ENCODE peak calls at places on chromosomes 6 and 20, in four cellular contexts. H, D, U and B are unnamed samples.

GRCh38 chr6:21166754-21167153 is 426.8 kb upstream of the SOX4 start:
- DNase-seq in H (no peak), D (no peak), U (no peak), B (no peak)

GRCh38 chr6:141199074-141199473 is 933.7 kb upstream of the GJE1 start:
- DNase-seq in H (peak; percentile 14), D (no peak), U (no peak), B (no peak)

GRCh38 chr6:36599791-36600209 is 5.6 kb downstream of the SRSF3 start:
- DNase-seq in H (no peak), D (peak; percentile 45), U (peak; percentile 63), B (no peak)

GRCh38 chr6:137116807-137117206 is 56.6 kb downstream of the IL22RA2 start:
- DNase-seq in H (no peak), D (no peak), U (no peak), B (no peak)

GRCh38 chr6:140274548-140274947 is 900.1 kb upstream of the CITED2 start:
- DNase-seq in H (no peak), D (no peak), U (no peak), B (no peak)

GRCh38 chr20:16462711-16463110 is 110.5 kb downstream of the KIF16B start:
- DNase-seq in H (no peak), D (no peak), U (no peak), B (no peak)

GRCh38 chr6:169564453-169565240 is 137.2 kb downstream of the WDR27 start:
- DNase-seq in H (no peak), D (no peak), U (no peak), B (peak; percentile 48)

GRCh38 chr20:44832724-44833123 is 22.4 kb upstream of the RIMS4 start:
- DNase-seq in H (no peak), D (no peak), U (no peak), B (no peak)

GRCh38 chr6:35170891-35171290 is 29.8 kb upstream of the TCP11 start:
- DNase-seq in H (no peak), D (no peak), U (no peak), B (no peak)

GRCh38 chr6:156720739-156721714 is 56.2 kb upstream of the ARID1B start:
- DNase-seq in H (peak; percentile 19), D (no peak), U (peak; percentile 55), B (peak; percentile 70)

GRCh38 chr20:20690676-20691476 is 21.6 kb downstream of the RALGAPA2 start:
- DNase-seq in H (no peak), D (no peak), U (no peak), B (no peak)

GRCh38 chr6:111727798-111728197 is 122.1 kb upstream of the TRAF3IP2 start:
- DNase-seq in H (no peak), D (no peak), U (no peak), B (no peak)

GRCh38 chr6:6746970-6747338 is 158.4 kb downstream of the LY86 start:
- DNase-seq in H (no peak), D (no peak), U (no peak), B (no peak)

GRCh38 chr6:159966339-159966738 is 2.5 kb upstream of the IGF2R start:
- DNase-seq in H (no peak), D (no peak), U (no peak), B (no peak)

GRCh38 chr6:21582651-21583050 is 10.9 kb upstream of the SOX4 start:
- DNase-seq in H (no peak), D (no peak), U (no peak), B (no peak)

GRCh38 chr20:50450961-50451752 is 59.0 kb upstream of the PTPN1 start:
- DNase-seq in H (no peak), D (peak; percentile 41), U (peak; percentile 55), B (no peak)

GRCh38 chr6:110255356-110255755 is 75.1 kb downstream of the CDC40 start:
- DNase-seq in H (peak; percentile 36), D (no peak), U (peak; percentile 34), B (no peak)

GRCh38 chr6:105568751-105569150 is 165.9 kb upstream of the PREP start:
- DNase-seq in H (no peak), D (no peak), U (no peak), B (no peak)

GRCh38 chr6:42224222-42225042 is 6.8 kb upstream of the MRPS10 start:
- DNase-seq in H (peak; percentile 46), D (no peak), U (no peak), B (no peak)

GRCh38 chr6:109428889-109429477 is 11.4 kb downstream of the PPIL6 start:
- DNase-seq in H (peak; percentile 80), D (no peak), U (no peak), B (no peak)

DNA sequence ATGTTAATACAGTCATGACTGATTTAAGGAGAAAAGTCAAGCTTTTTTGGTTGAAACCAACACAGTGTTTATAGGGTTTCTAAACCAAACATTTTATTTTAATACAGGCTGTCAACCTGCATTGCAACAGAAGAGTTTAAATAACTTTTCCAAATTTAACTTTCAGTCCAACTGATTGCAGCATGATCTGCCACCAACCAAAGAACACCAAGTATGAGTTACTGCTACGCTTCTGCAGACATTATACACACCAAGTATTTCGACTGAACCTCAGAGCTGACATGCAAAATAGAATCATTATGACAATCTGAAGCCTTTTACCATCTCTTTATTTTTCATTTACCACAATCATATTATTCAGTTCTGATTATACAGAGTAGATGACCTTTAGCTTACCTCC is 151.2 kb upstream of the DST start:
- DNase-seq in H (no peak), D (no peak), U (no peak), B (no peak)
- H3K4me1 ChIP-seq in H (peaks cover 11% of the 10 kb centered on the region), D (peaks cover 87% of the 10 kb centered on the region), U (no peaks in the 10 kb centered on the region), B (no peaks in the 10 kb centered on the region)

DNA sequence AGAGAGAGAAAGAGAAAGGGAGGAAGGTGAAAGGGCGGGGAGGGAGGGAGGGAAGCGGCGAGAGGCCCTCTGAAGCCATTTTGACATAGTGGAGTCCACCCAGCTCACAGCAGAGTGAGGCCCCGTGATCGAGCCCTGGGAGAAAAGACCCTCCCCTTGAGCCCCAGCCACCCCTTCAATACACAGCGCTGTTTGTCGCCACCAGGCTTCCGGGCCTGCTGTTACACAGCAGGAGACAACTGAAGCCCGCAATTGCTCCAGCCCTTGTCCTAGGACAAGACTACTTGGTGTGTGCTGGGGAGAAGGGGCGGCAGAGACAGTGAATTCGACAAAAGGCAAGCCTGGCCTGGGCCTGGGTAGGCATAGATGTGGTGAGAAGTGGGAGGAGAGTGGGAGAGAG is 67.3 kb downstream of the PRR18 start:
- DNase-seq in H (no peak), D (no peak), U (no peak), B (no peak)
- TF ChIP-seq CTCF in H (no peak), D (no peak), U (no peak), B (no peak)

DNA sequence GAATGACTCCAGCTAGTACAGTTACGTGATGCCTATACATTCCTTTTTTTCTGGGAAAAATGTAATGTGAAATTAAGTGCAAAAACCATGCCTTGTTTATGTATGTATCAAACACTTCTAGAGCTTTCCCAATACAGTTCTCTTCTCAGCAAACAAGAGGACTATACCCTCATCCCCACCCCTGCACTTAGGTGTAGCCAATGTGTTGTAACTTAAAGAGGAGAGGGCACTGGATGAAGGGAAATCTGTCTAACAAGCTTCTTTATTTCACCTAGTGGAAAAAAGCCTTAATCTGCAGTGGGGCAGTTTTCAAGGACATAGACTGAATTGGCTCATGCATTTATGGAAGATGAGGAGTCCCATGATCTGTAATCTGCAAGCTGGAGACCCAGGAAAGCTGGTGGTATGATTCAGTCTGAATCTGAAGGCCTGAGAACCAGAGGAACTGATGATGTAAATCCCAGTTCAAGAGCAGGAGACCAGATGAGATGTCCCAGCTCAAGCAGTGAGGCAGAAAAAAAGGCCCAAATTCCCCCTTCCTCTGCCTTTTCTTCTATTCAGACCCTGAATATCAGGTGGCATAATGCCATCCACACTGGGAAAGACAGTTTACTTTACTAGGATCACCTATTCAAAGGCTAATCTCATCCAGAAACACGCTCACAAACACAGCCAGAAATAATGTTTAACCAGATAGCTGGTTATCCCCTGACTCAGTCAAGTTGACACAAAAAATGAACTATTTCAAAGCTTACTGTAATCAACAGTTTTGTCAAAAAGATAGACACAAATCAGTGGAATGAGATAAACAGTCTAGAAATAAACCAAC is 25.8 kb upstream of the SLC17A3 start:
- DNase-seq in H (no peak), D (no peak), U (no peak), B (no peak)
- H3K4me1 ChIP-seq in H (no peaks in the 10 kb centered on the region), D (no peaks in the 10 kb centered on the region), U (no peaks in the 10 kb centered on the region), B (no peaks in the 10 kb centered on the region)

DNA sequence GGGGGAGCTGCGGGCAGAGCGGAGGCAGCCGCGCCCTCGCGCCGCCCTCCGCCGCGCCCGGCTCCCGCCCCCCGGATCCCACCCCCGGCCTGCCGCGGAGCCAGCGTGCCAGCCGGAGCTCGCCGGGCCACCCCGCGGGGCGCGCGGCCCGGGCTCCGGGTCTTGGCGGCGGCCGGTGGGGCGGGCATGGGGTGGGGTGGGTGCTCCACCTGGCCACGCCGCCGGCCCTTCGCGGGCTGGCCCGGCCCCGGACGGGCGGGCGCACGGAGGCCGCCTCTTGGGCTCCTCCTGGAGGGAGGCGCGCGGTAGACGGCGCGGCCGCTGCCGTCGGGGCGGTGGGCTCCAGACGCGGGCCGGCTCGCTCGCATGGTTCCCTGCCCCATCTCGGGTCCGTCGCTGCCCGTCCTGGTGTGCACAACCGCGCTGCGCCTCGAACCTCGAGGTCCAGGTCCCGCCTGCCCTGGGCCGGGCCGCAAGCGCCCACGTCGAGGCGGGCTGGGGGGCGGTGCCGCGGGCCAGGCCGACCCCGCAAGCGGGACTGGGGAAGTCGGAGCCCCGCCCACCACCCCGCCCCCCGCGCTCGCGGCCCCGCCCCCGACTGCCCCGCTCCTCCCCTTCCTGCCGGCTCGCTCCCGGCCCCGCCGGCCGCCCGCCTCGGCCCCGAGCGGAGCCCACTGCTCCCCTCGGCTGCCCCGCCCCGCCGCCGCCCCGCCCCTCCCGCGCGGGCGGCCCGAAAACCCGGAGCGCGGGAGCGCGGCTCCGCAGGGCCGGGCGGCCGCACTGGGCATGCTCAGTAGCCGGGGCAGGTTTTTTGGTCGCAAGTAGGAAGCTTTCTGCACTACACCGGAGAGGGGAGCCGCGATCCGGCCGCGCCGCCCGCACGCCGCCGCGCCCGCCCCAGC is at the start of gene CDYL:
- DNase-seq in H (peak; percentile 82), D (peak; percentile 91), U (peak; percentile 92), B (peak; percentile 86)
- TF ChIP-seq CTCF in H (no peak), D (peak; percentile 36), U (no peak), B (peak; percentile 56)

DNA sequence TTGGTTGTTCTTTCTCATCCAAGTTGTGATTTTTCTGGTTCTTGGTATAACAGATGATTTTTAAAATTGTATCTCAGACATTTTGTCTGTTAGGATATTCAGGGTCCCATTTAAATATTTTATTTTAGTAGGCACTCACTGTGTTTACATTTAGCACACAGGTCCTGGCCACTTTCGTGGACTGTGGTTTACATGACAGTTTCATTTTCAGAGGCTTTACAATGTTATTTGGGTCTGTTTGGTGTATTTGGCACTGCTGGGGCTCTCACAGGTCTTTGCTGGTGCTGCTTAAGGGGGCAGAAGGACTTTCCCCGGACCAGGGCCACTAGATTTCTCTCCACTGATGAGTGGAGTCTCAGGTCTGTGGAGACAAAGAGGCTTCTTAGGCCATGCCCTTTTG is 75.5 kb upstream of the TGM3 start:
- DNase-seq in H (no peak), D (no peak), U (no peak), B (no peak)
- H3K4me1 ChIP-seq in H (peaks cover 13% of the 10 kb centered on the region), D (no peaks in the 10 kb centered on the region), U (no peaks in the 10 kb centered on the region), B (no peaks in the 10 kb centered on the region)

GRCh38 chr20:18032977-18033892 is 24.5 kb downstream of the OVOL2 start:
- DNase-seq in H (no peak), D (no peak), U (no peak), B (no peak)
- TF ChIP-seq CTCF in H (no peak), D (no peak), U (no peak), B (no peak)